ENCODE peak calls at places on chromosomes 3 and 15, in four cellular contexts. W is hepatocyte, U is neural progenitor cell, T is A549. P is an unnamed sample.

GRCh38 chr3:106213954-106214353 is 345.1 kb upstream of the CBLB start:
- DNase-seq in T (no peak), U (no peak), W (no peak), P (no peak)

GRCh38 chr3:49804141-49805041 is 1.3 kb downstream of the INKA1 start:
- DNase-seq in W (no peak), T (no peak), U (no peak), P (no peak)

GRCh38 chr3:33064929-33065328 is 32.0 kb downstream of the GLB1 start:
- DNase-seq in T (peak), U (no peak), W (no peak), P (no peak)

GRCh38 chr15:66780973-66781718 is 79.1 kb downstream of the SMAD6 start:
- DNase-seq in U (no peak), T (no peak), W (no peak), P (no peak)

GRCh38 chr3:19901337-19901736 is 32.7 kb downstream of the EFHB start:
- DNase-seq in W (no peak), U (no peak), T (peak), P (no peak)

GRCh38 chr3:23404241-23404640 is 201.1 kb downstream of the UBE2E2 start:
- DNase-seq in U (no peak), W (no peak), T (no peak), P (no peak)

GRCh38 chr15:81279621-81280051 is 44.3 kb downstream of the STARD5 start:
- DNase-seq in T (no peak), W (no peak), U (no peak), P (no peak)

GRCh38 chr15:67923647-67923971 is 83.8 kb upstream of the RNU6-1 start:
- DNase-seq in W (no peak), T (no peak), U (no peak), P (no peak)

GRCh38 chr3:134607054-134608022 is 43.5 kb downstream of the KY start:
- DNase-seq in U (no peak), W (no peak), T (no peak), P (no peak)

GRCh38 chr3:103446958-103447357 is 1012.1 kb downstream of the ZPLD1 start:
- DNase-seq in U (no peak), W (no peak), T (no peak), P (no peak)

GRCh38 chr3:85935171-85935570 is 976.4 kb downstream of the CADM2 start:
- DNase-seq in W (no peak), U (no peak), T (no peak), P (no peak)

GRCh38 chr3:153165211-153165815 is 3.3 kb downstream of the RAP2B start:
- DNase-seq in U (no peak), W (no peak), T (no peak), P (no peak)
- TF ChIP-seq CTCF in U (peak), W (peak), T (peak), P (peak)

DNA sequence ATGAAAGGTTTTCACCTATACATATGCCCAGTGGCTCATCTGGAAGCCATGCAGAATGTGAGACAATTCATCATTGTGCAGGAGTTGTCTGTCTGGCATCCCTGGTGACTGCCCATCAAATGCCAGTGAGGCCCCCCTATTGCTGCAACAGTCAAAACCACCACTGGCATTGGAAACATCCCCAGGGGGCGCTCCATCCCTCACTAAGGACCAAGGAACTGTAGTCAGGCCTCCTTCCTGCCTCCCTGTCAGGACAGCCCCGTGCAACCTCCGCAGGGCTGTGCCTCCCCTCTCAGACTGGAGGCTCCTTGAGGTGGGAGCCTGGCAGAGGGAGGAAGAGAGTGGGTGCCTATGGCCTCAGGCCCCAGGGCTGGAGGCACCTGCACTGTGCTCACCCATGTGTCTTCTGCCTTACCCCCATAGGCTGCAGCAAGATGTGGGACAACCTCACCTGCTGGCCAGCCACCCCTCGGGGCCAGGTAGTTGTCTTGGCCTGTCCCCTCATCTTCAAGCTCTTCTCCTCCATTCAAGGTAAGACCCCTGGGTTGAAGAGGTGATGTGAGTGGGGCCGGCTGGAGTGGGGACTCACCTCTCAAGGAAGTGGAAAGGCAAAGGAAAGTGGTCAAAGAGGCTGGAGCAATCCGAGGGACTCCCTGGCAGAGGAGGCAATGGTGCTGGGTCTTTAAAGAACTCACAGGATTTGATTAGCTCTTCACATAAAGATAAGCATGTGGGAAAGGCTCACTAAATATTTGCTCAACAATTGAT is 16.5 kb downstream of the VIPR1 start:
- DNase-seq in U (peak), T (no peak), W (no peak), P (no peak)
- TF ChIP-seq CTCF in U (peak), T (no peak), W (no peak), P (peak)

GRCh38 chr3:141272906-141273662 is 41.5 kb downstream of the PXYLP1 start:
- DNase-seq in W (no peak), T (no peak), U (no peak), P (no peak)

GRCh38 chr3:141275511-141275910 is 43.9 kb downstream of the PXYLP1 start:
- DNase-seq in U (no peak), T (no peak), W (no peak), P (no peak)

GRCh38 chr3:141275032-141275422 is 43.4 kb downstream of the PXYLP1 start:
- DNase-seq in T (no peak), U (no peak), W (no peak), P (peak)

GRCh38 chr3:141274411-141275031 is 42.9 kb downstream of the PXYLP1 start:
- DNase-seq in U (no peak), W (no peak), T (no peak), P (no peak)

GRCh38 chr3:141273700-141274410 is 42.2 kb downstream of the PXYLP1 start:
- DNase-seq in W (no peak), T (no peak), U (peak), P (no peak)
- TF ChIP-seq CTCF in W (no peak), T (no peak), U (no peak), P (no peak)

GRCh38 chr3:177898185-177898584 is 638.1 kb upstream of the KCNMB2 start:
- DNase-seq in T (no peak), W (no peak), U (no peak), P (no peak)

GRCh38 chr3:177905173-177905894 is 630.9 kb upstream of the KCNMB2 start:
- DNase-seq in W (no peak), U (no peak), T (no peak), P (no peak)

GRCh38 chr3:177904661-177905060 is 631.6 kb upstream of the KCNMB2 start:
- DNase-seq in W (no peak), T (no peak), U (no peak), P (no peak)

GRCh38 chr3:177894021-177894690 is 642.1 kb upstream of the KCNMB2 start:
- DNase-seq in T (no peak), U (no peak), W (no peak), P (no peak)

DNA sequence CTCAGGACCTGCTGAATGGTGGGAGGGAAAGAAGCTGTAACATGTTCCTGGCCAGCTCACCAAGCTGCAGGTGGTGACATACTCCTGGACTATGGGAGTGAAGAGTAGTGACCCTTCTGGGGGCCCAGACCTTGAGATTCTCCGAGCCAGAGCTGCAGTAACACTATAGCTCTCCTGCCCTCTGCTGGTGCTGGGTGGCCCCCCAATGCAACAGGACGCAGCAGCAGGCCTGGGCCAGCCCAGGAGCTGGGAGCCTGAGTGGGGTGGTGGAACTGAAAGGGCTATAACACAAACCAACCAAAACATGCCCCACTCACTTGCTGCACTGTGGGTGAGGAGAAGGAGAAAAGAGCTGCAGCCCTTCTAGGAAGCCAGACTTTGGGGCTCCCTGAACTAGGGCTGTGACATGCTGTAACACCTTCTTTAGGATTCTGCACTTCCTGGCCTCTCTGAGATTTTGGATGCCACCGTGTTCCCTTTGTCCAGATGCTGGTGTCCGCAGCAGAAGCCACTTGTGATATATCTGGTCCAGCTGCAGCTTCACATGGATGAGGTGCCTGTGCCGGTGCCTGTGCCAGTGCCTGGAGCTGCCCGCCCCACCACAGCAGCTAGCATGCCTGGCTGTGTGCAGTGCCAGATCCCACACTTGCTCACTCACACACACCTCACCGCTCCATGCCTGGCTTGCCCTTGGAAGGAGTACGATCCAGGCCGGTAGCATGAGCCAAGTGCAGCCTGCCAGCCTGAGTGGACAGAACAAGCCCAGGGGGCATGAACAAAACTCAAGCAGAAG is 636.8 kb upstream of the KCNMB2 start:
- DNase-seq in T (no peak), W (no peak), U (peak), P (no peak)
- TF ChIP-seq CTCF in T (no peak), W (no peak), U (peak), P (no peak)

GRCh38 chr3:72818092-72818721 is 30.0 kb downstream of the SHQ1 start:
- DNase-seq in T (peak), W (peak), U (peak), P (no peak)
- TF ChIP-seq CTCF in T (peak), W (peak), U (peak), P (peak)